ENCODE peak calls at places on chromosomes 4 and X, in five cellular contexts. Z, P, U, K and A are unnamed samples.

GRCh38 chr4:126081336-126081735 is 766.6 kb downstream of the FAT4 start:
- DNase-seq in Z (no peak), P (no peak), U (no peak), K (no peak), A (no peak)

GRCh38 chrX:3143043-3143799 is 102.0 kb downstream of the ARSF start:
- DNase-seq in Z (no peak), P (no peak), U (no peak), K (no peak), A (no peak)

GRCh38 chr4:140346136-140346535 is 27.3 kb upstream of the SCOC start:
- DNase-seq in Z (no peak), P (no peak), U (no peak), K (no peak), A (no peak)

GRCh38 chr4:6435010-6435409 is 37.4 kb downstream of the PPP2R2C start:
- DNase-seq in Z (no peak), P (no peak), U (no peak), K (no peak), A (no peak)

GRCh38 chrX:118823263-118824172 is at the start of gene ZCCHC12:
- DNase-seq in Z (no peak), P (peak), U (peak), K (peak), A (peak)

GRCh38 chrX:40462797-40463196 is 118.0 kb upstream of the ATP6AP2 start:
- DNase-seq in Z (no peak), P (no peak), U (no peak), K (no peak), A (no peak)

GRCh38 chr4:123587983-123588494 is 191.4 kb downstream of the SPRY1 start:
- DNase-seq in Z (peak), P (no peak), U (peak), K (no peak), A (peak)

GRCh38 chr4:14681330-14681729 is 321.0 kb upstream of the CPEB2 start:
- DNase-seq in Z (no peak), P (no peak), U (no peak), K (no peak), A (no peak)

GRCh38 chr4:41882622-41883347 is 52.4 kb upstream of the TMEM33 start:
- DNase-seq in Z (no peak), P (peak), U (no peak), K (peak), A (no peak)

GRCh38 chrX:19658030-19658429 is 142.7 kb upstream of the MAP3K15 start:
- DNase-seq in Z (no peak), P (no peak), U (no peak), K (no peak), A (no peak)

GRCh38 chrX:153926863-153927685 is 1.0 kb upstream of the ARHGAP4 start:
- DNase-seq in Z (no peak), P (peak), U (peak), K (peak), A (peak)

GRCh38 chr4:37793562-37793961 is 32.9 kb upstream of the PGM2 start:
- DNase-seq in Z (no peak), P (peak), U (peak), K (no peak), A (no peak)

GRCh38 chr4:7291372-7292135 is 99.2 kb downstream of the SORCS2 start:
- DNase-seq in Z (no peak), P (no peak), U (no peak), K (peak), A (no peak)

GRCh38 chr4:132710971-132711370 is 438.1 kb upstream of the PCDH10 start:
- DNase-seq in Z (no peak), P (no peak), U (no peak), K (no peak), A (no peak)

GRCh38 chr4:41329361-41329760 is 72.6 kb downstream of the UCHL1 start:
- DNase-seq in Z (no peak), P (no peak), U (no peak), K (no peak), A (no peak)

GRCh38 chr4:180665994-180666818 is 1577.0 kb upstream of the TENM3 start:
- DNase-seq in Z (peak), P (peak), U (peak), K (no peak), A (peak)

GRCh38 chrX:7088968-7089615 is 58.4 kb upstream of the STS start:
- DNase-seq in Z (no peak), P (no peak), U (no peak), K (no peak), A (no peak)

GRCh38 chr4:142818476-142818875 is 27.6 kb downstream of the INPP4B start:
- DNase-seq in Z (no peak), P (no peak), U (no peak), K (no peak), A (no peak)

GRCh38 chr4:159298502-159298901 is 195.6 kb downstream of the RAPGEF2 start:
- DNase-seq in Z (peak), P (no peak), U (no peak), K (no peak), A (no peak)

GRCh38 chr4:129641179-129641578 is 545.2 kb downstream of the C4orf33 start:
- DNase-seq in Z (peak), P (peak), U (peak), K (no peak), A (peak)

GRCh38 chr4:146054676-146055075 is 116.1 kb upstream of the ZNF827 start:
- DNase-seq in Z (no peak), P (no peak), U (no peak), K (no peak), A (no peak)

GRCh38 chrX:54530358-54530900 is 410 bp downstream of the GNL3L start:
- DNase-seq in Z (no peak), P (no peak), U (no peak), K (no peak), A (no peak)

GRCh38 chr4:7451800-7452199 is 17.1 kb upstream of the PSAPL1 start:
- DNase-seq in Z (no peak), P (no peak), U (no peak), K (no peak), A (no peak)

GRCh38 chr4:158523990-158524545 is 2.4 kb downstream of the RXFP1 start:
- DNase-seq in Z (no peak), P (no peak), U (no peak), K (no peak), A (no peak)

GRCh38 chr4:154317600-154317999 is 174.0 kb downstream of the DCHS2 start:
- DNase-seq in Z (no peak), P (no peak), U (no peak), K (no peak), A (no peak)

GRCh38 chrX:38438321-38438720 is 85.9 kb downstream of the OTC start:
- DNase-seq in Z (no peak), P (no peak), U (no peak), K (no peak), A (no peak)

GRCh38 chrX:30580641-30581040 is 3.1 kb upstream of the TASL start:
- DNase-seq in Z (no peak), P (no peak), U (no peak), K (no peak), A (no peak)

GRCh38 chr4:186606593-186606992 is 51.2 kb upstream of the MTNR1A start:
- DNase-seq in Z (peak), P (no peak), U (no peak), K (no peak), A (no peak)

GRCh38 chrX:11641368-11641767 is 24.4 kb downstream of the ARHGAP6 start:
- DNase-seq in Z (no peak), P (no peak), U (no peak), K (no peak), A (no peak)

GRCh38 chr4:182560358-182560757 is 317.2 kb downstream of the TENM3 start:
- DNase-seq in Z (no peak), P (no peak), U (no peak), K (no peak), A (peak)

GRCh38 chr4:165328708-165329107 is 1.2 kb downstream of the MSMO1 start:
- DNase-seq in Z (no peak), P (no peak), U (no peak), K (no peak), A (no peak)

GRCh38 chr4:37002625-37003024 is 241.9 kb upstream of the NWD2 start:
- DNase-seq in Z (no peak), P (no peak), U (no peak), K (no peak), A (no peak)

GRCh38 chr4:123127865-123128264 is 205.5 kb upstream of the NUDT6 start:
- DNase-seq in Z (no peak), P (no peak), U (no peak), K (no peak), A (no peak)

GRCh38 chr4:110508827-110509446 is 33.0 kb downstream of the ENPEP start:
- DNase-seq in Z (no peak), P (no peak), U (no peak), K (no peak), A (no peak)

GRCh38 chr4:126375462-126376054 is 1060.8 kb downstream of the FAT4 start:
- DNase-seq in Z (no peak), P (no peak), U (no peak), K (no peak), A (no peak)

GRCh38 chr4:91366561-91366960 is 937.2 kb upstream of the GRID2 start:
- DNase-seq in Z (no peak), P (no peak), U (no peak), K (no peak), A (no peak)

GRCh38 chrX:40172169-40172979 is 74.6 kb upstream of the BCOR start:
- DNase-seq in Z (no peak), P (no peak), U (no peak), K (peak), A (no peak)

GRCh38 chr4:140116442-140117104 is 37.4 kb downstream of the MAML3 start:
- DNase-seq in Z (no peak), P (no peak), U (no peak), K (no peak), A (peak)

GRCh38 chrX:40291553-40291952 is 193.8 kb upstream of the BCOR start:
- DNase-seq in Z (no peak), P (no peak), U (no peak), K (no peak), A (no peak)